ENCODE peak calls at places on chromosomes 12 and 14, in five cellular contexts. C is non-pigmented ciliary epithelial cell, T is mucosa of gallbladder, X is NCI-H82, V is NCI-H1092. R is an unnamed sample.

GRCh38 chr12:108298761-108299275 is 40.3 kb downstream of the CMKLR1 start:
- DNase-seq in V (no peak), C (no peak), T (no peak), X (no peak), R (no peak)

GRCh38 chr12:121145221-121145620 is 12.5 kb downstream of the P2RX7 start:
- DNase-seq in X (no peak), C (no peak), V (no peak), T (no peak), R (peak; percentile 72)

GRCh38 chr14:61264022-61264571 is 17.0 kb downstream of the TMEM30B start:
- DNase-seq in C (no peak), V (peak; percentile 67), X (no peak), T (no peak), R (no peak)

GRCh38 chr12:131991816-131992430 is 42.2 kb downstream of the EP400 start:
- DNase-seq in X (no peak), C (no peak), T (no peak), V (no peak), R (no peak)

GRCh38 chr14:89351958-89352404 is 65.1 kb downstream of the FOXN3 start:
- DNase-seq in X (no peak), T (no peak), V (no peak), C (no peak), R (no peak)

GRCh38 chr12:111616177-111616623 is 17.1 kb upstream of the ATXN2 start:
- DNase-seq in T (no peak), X (no peak), V (no peak), C (no peak), R (no peak)

GRCh38 chr12:104374806-104375205 is 71.3 kb downstream of the EID3 start:
- DNase-seq in T (no peak), X (no peak), C (no peak), V (no peak), R (no peak)

GRCh38 chr14:34593740-34594375 is 36.1 kb downstream of the SNX6 start:
- DNase-seq in X (no peak), T (no peak), V (no peak), C (peak; percentile 53), R (no peak)

GRCh38 chr12:64064706-64065105 is 157.4 kb downstream of the KICS2 start:
- DNase-seq in X (no peak), T (no peak), V (no peak), C (no peak), R (no peak)

GRCh38 chr12:111664961-111665865 is 20.5 kb downstream of the BRAP start:
- DNase-seq in X (no peak), V (no peak), T (no peak), C (no peak), R (no peak)

R was measured in A172.